ENCODE peak calls at places on chromosomes 4 and X, in four cellular contexts. One of them, this sample, is unnamed. For H3K27me3 and H3K4me1, the result is how much of the 10 kb centered on the place peaks cover.

GRCh38 chr4:174084542-174084941 is 198.9 kb downstream of the FBXO8 start:
- DNase-seq in vagina: no peak
- DNase-seq in SJCRH30: no peak
- DNase-seq in transverse colon: no peak
- DNase-seq in this sample: no peak

GRCh38 chr4:77931452-77932135 is 69.0 kb downstream of the MRPL1 start:
- DNase-seq in vagina: no peak
- DNase-seq in SJCRH30: no peak
- DNase-seq in transverse colon: no peak
- DNase-seq in this sample: no peak

GRCh38 chr4:124085561-124086180 is 626.9 kb downstream of the ANKRD50 start:
- DNase-seq in vagina: no peak
- DNase-seq in SJCRH30: no peak
- DNase-seq in transverse colon: no peak
- DNase-seq in this sample: no peak

GRCh38 chr4:27484216-27484615 is 623.6 kb downstream of the STIM2 start:
- DNase-seq in vagina: no peak
- DNase-seq in SJCRH30: no peak
- DNase-seq in transverse colon: no peak
- DNase-seq in this sample: no peak

GRCh38 chr4:142516686-142517145 is 329.4 kb downstream of the INPP4B start:
- DNase-seq in vagina: no peak
- DNase-seq in SJCRH30: no peak
- DNase-seq in transverse colon: no peak
- DNase-seq in this sample: no peak

GRCh38 chr4:62487016-62487415 is 1286.9 kb downstream of the ADGRL3 start:
- DNase-seq in vagina: no peak
- DNase-seq in SJCRH30: no peak
- DNase-seq in transverse colon: no peak
- DNase-seq in this sample: no peak

GRCh38 chrX:17459008-17459407 is 84.0 kb downstream of the NHS start:
- DNase-seq in vagina: no peak
- DNase-seq in SJCRH30: peak
- DNase-seq in transverse colon: no peak
- DNase-seq in this sample: no peak

GRCh38 chrX:10902001-10902400 is 209.1 kb upstream of the HCCS start:
- DNase-seq in vagina: no peak
- DNase-seq in SJCRH30: no peak
- DNase-seq in transverse colon: no peak
- DNase-seq in this sample: no peak

GRCh38 chr4:73883306-73883705 is 14.1 kb downstream of the CXCL1 start:
- DNase-seq in vagina: no peak
- DNase-seq in SJCRH30: no peak
- DNase-seq in transverse colon: no peak
- DNase-seq in this sample: no peak

GRCh38 chr4:52244773-52245360 is 193.8 kb downstream of the SPATA18 start:
- DNase-seq in vagina: no peak
- DNase-seq in SJCRH30: no peak
- DNase-seq in transverse colon: no peak
- DNase-seq in this sample: peak

GRCh38 chrX:23901065-23901464 is 6.7 kb downstream of the APOO start:
- DNase-seq in vagina: no peak
- DNase-seq in SJCRH30: no peak
- DNase-seq in transverse colon: no peak
- DNase-seq in this sample: no peak

GRCh38 chrX:20663287-20663686 is 396.6 kb upstream of the RPS6KA3 start:
- DNase-seq in vagina: no peak
- DNase-seq in SJCRH30: no peak
- DNase-seq in transverse colon: no peak
- DNase-seq in this sample: no peak
- H3K4me3 ChIP-seq in vagina: no peak
- H3K4me3 ChIP-seq in SJCRH30: no peak
- H3K4me3 ChIP-seq in transverse colon: no peak
- H3K4me3 ChIP-seq in this sample: no peak

GRCh38 chr4:2412534-2412884 is 5.9 kb downstream of the ZFYVE28 start:
- DNase-seq in vagina: no peak
- DNase-seq in SJCRH30: no peak
- DNase-seq in transverse colon: peak
- DNase-seq in this sample: no peak
- H3K27me3 ChIP-seq in vagina: under half
- H3K27me3 ChIP-seq in SJCRH30: under half
- H3K27me3 ChIP-seq in transverse colon: under half
- H3K27me3 ChIP-seq in this sample: under half

DNA sequence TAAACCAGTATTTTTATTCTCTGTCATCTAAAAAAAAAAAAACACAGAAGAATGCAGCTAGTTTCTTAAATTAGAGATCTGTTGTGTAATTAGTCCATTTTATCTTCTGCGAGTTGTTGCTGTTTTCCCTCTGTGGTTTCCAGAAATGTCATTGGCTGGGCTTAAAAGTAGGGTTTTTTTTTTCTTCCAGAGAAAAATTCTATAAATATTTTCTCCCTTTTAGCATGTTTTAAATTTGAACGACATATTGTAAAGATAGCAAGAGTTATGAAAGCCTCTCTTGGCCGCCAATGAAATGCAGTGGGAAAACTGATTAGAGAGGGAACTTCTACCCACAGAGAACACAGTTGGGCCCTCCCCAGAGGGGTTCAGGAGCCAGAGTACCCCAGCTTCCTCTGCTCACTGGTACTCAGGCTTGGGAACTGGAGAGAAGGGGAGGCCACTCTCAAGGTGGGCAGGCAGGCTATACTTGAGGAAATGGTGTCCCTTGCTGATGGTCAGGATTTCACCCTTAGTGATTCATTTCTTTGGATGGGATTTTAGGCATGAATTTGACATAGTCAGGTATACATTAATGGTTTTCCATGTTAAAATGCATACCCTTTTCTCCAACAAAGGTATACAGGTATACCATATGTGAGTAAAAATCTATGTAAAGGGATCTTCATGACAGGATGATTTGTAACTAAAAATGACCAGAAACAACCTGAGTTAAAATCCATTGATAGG is 166.0 kb downstream of the BCOR start:
- DNase-seq in vagina: no peak
- DNase-seq in SJCRH30: no peak
- DNase-seq in transverse colon: no peak
- DNase-seq in this sample: no peak
- H3K4me1 ChIP-seq in vagina: under half
- H3K4me1 ChIP-seq in SJCRH30: under half
- H3K4me1 ChIP-seq in transverse colon: under half
- H3K4me1 ChIP-seq in this sample: under half

GRCh38 chr4:3871181-3871852 is 105.1 kb downstream of the ADRA2C start:
- DNase-seq in vagina: no peak
- DNase-seq in SJCRH30: no peak
- DNase-seq in transverse colon: no peak
- DNase-seq in this sample: peak

GRCh38 chr4:3870567-3870962 is 104.4 kb downstream of the ADRA2C start:
- DNase-seq in vagina: no peak
- DNase-seq in SJCRH30: no peak
- DNase-seq in transverse colon: no peak
- DNase-seq in this sample: no peak

GRCh38 chr4:3872834-3873313 is 106.7 kb downstream of the ADRA2C start:
- DNase-seq in vagina: no peak
- DNase-seq in SJCRH30: no peak
- DNase-seq in transverse colon: no peak
- DNase-seq in this sample: no peak

GRCh38 chr4:3873446-3874415 is 107.5 kb downstream of the ADRA2C start:
- DNase-seq in vagina: no peak
- DNase-seq in SJCRH30: no peak
- DNase-seq in transverse colon: no peak
- DNase-seq in this sample: peak

GRCh38 chr4:3871881-3872833 is 106.0 kb downstream of the ADRA2C start:
- DNase-seq in vagina: no peak
- DNase-seq in SJCRH30: no peak
- DNase-seq in transverse colon: no peak
- DNase-seq in this sample: no peak
- H3K4me3 ChIP-seq in vagina: no peak
- H3K4me3 ChIP-seq in SJCRH30: no peak
- H3K4me3 ChIP-seq in transverse colon: no peak
- H3K4me3 ChIP-seq in this sample: no peak

GRCh38 chrX:153052534-153052933 is 3.7 kb upstream of the PNMA3 start:
- DNase-seq in vagina: no peak
- DNase-seq in SJCRH30: no peak
- DNase-seq in transverse colon: no peak
- DNase-seq in this sample: no peak
- H3K27me3 ChIP-seq in vagina: under half
- H3K27me3 ChIP-seq in SJCRH30: under half
- H3K27me3 ChIP-seq in transverse colon: under half
- H3K27me3 ChIP-seq in this sample: under half

GRCh38 chr4:2860391-2861348 is 17.0 kb downstream of the ADD1 start:
- DNase-seq in vagina: no peak
- DNase-seq in SJCRH30: peak
- DNase-seq in transverse colon: no peak
- DNase-seq in this sample: no peak

GRCh38 chr4:2865381-2865780 is 21.7 kb downstream of the ADD1 start:
- DNase-seq in vagina: no peak
- DNase-seq in SJCRH30: no peak
- DNase-seq in transverse colon: no peak
- DNase-seq in this sample: no peak

GRCh38 chr4:2861631-2862436 is 18.2 kb downstream of the ADD1 start:
- DNase-seq in vagina: no peak
- DNase-seq in SJCRH30: no peak
- DNase-seq in transverse colon: no peak
- DNase-seq in this sample: no peak

GRCh38 chr4:2863649-2864048 is 20.0 kb downstream of the ADD1 start:
- DNase-seq in vagina: no peak
- DNase-seq in SJCRH30: no peak
- DNase-seq in transverse colon: no peak
- DNase-seq in this sample: no peak

GRCh38 chr4:2862528-2862927 is 18.9 kb downstream of the ADD1 start:
- DNase-seq in vagina: no peak
- DNase-seq in SJCRH30: no peak
- DNase-seq in transverse colon: no peak
- DNase-seq in this sample: no peak
- H3K4me1 ChIP-seq in vagina: half or more
- H3K4me1 ChIP-seq in SJCRH30: under half
- H3K4me1 ChIP-seq in transverse colon: half or more
- H3K4me1 ChIP-seq in this sample: under half